ENCODE peak calls at places on chromosome 14, in five cellular contexts. X, W, O, Q and L are unnamed samples.

GRCh38 chr14:23002592-23002991 is 7.4 kb downstream of the C14orf93 start:
- DNase-seq in X (no peak), W (no peak), O (no peak), Q (no peak), L (no peak)

GRCh38 chr14:101127239-101127638 is 223.7 kb upstream of the RTL1 start:
- DNase-seq in X (no peak), W (no peak), O (no peak), Q (peak), L (no peak)

GRCh38 chr14:99986416-99986815 is 78.8 kb upstream of the EVL start:
- DNase-seq in X (no peak), W (no peak), O (no peak), Q (no peak), L (no peak)

GRCh38 chr14:103343164-103343879 is 9.3 kb downstream of the EIF5 start:
- DNase-seq in X (no peak), W (no peak), O (no peak), Q (no peak), L (no peak)

GRCh38 chr14:95490127-95490526 is 26.3 kb downstream of the SYNE3 start:
- DNase-seq in X (no peak), W (no peak), O (no peak), Q (no peak), L (no peak)

GRCh38 chr14:87063181-87063580 is 929.8 kb downstream of the GALC start:
- DNase-seq in X (no peak), W (no peak), O (no peak), Q (no peak), L (no peak)

GRCh38 chr14:53358166-53358565 is 205.0 kb upstream of the DDHD1 start:
- DNase-seq in X (no peak), W (no peak), O (no peak), Q (no peak), L (no peak)

GRCh38 chr14:92656306-92656705 is 92.1 kb downstream of the LGMN start:
- DNase-seq in X (no peak), W (no peak), O (no peak), Q (no peak), L (no peak)

GRCh38 chr14:24056800-24057184 is 5.0 kb downstream of the CARMIL3 start:
- DNase-seq in X (no peak), W (no peak), O (peak), Q (no peak), L (no peak)

GRCh38 chr14:75011356-75012097 is 8.8 kb downstream of the EIF2B2 start:
- DNase-seq in X (no peak), W (no peak), O (no peak), Q (no peak), L (no peak)

GRCh38 chr14:32711103-32711680 is 227.5 kb upstream of the NPAS3 start:
- DNase-seq in X (peak), W (peak), O (no peak), Q (peak), L (peak)

GRCh38 chr14:26685401-26685800 is 87.6 kb upstream of the NOVA1 start:
- DNase-seq in X (no peak), W (no peak), O (no peak), Q (no peak), L (no peak)

GRCh38 chr14:90140956-90141316 is 79.1 kb downstream of the KCNK13 start:
- DNase-seq in X (no peak), W (peak), O (no peak), Q (no peak), L (no peak)

GRCh38 chr14:61334197-61334701 is 12.9 kb downstream of the PRKCH start:
- DNase-seq in X (no peak), W (no peak), O (no peak), Q (no peak), L (no peak)

GRCh38 chr14:34536951-34537676 is 2.4 kb downstream of the EAPP start:
- DNase-seq in X (no peak), W (no peak), O (peak), Q (peak), L (no peak)

GRCh38 chr14:79294506-79294905 is 916.8 kb downstream of the DIO2 start:
- DNase-seq in X (no peak), W (no peak), O (no peak), Q (no peak), L (no peak)

GRCh38 chr14:102693006-102693755 is 84.1 kb upstream of the TRAF3 start:
- DNase-seq in X (no peak), W (no peak), O (no peak), Q (no peak), L (no peak)

GRCh38 chr14:102699416-102700110 is 77.7 kb upstream of the TRAF3 start:
- DNase-seq in X (no peak), W (no peak), O (no peak), Q (no peak), L (no peak)

GRCh38 chr14:65470404-65470880 is 57.9 kb downstream of the FUT8 start:
- DNase-seq in X (no peak), W (no peak), O (peak), Q (no peak), L (no peak)

GRCh38 chr14:102530828-102531478 is 21.4 kb upstream of the ANKRD9 start:
- DNase-seq in X (no peak), W (no peak), O (no peak), Q (no peak), L (no peak)

GRCh38 chr14:69701857-69702256 is 65.1 kb upstream of the SRSF5 start:
- DNase-seq in X (no peak), W (no peak), O (no peak), Q (no peak), L (no peak)

GRCh38 chr14:38254565-38255407 is 1.1 kb downstream of the CLEC14A start:
- DNase-seq in X (no peak), W (no peak), O (no peak), Q (no peak), L (no peak)

GRCh38 chr14:74402264-74403251 is 23.5 kb downstream of the SYNDIG1L start:
- DNase-seq in X (no peak), W (no peak), O (no peak), Q (no peak), L (no peak)

GRCh38 chr14:24057271-24057670 is 5.5 kb downstream of the CARMIL3 start:
- DNase-seq in X (no peak), W (no peak), O (peak), Q (no peak), L (no peak)

GRCh38 chr14:41505491-41505890 is 101.2 kb upstream of the LRFN5 start:
- DNase-seq in X (no peak), W (no peak), O (no peak), Q (no peak), L (no peak)

GRCh38 chr14:27315477-27315876 is 717.6 kb upstream of the NOVA1 start:
- DNase-seq in X (no peak), W (no peak), O (no peak), Q (no peak), L (no peak)

GRCh38 chr14:74083784-74084276 is 423 bp downstream of the ALDH6A1 start:
- DNase-seq in X (no peak), W (no peak), O (no peak), Q (peak), L (no peak)

GRCh38 chr14:23153891-23154796 is 29.3 kb downstream of the SLC7A8 start:
- DNase-seq in X (peak), W (no peak), O (peak), Q (peak), L (no peak)

GRCh38 chr14:75373133-75373532 is 54.7 kb upstream of the JDP2 start:
- DNase-seq in X (no peak), W (no peak), O (no peak), Q (no peak), L (no peak)

GRCh38 chr14:55580401-55581010 is 499 bp downstream of the KTN1 start:
- DNase-seq in X (peak), W (no peak), O (peak), Q (peak), L (peak)

GRCh38 chr14:89614009-89614691 is 197.1 kb upstream of the FOXN3 start:
- DNase-seq in X (no peak), W (no peak), O (no peak), Q (no peak), L (no peak)

GRCh38 chr14:102591372-102591943 is 991 bp upstream of the RCOR1 start:
- DNase-seq in X (no peak), W (no peak), O (peak), Q (peak), L (no peak)

GRCh38 chr14:25607095-25607657 is 557.2 kb upstream of the STXBP6 start:
- DNase-seq in X (no peak), W (no peak), O (no peak), Q (peak), L (no peak)

GRCh38 chr14:104086661-104087461 is 1.4 kb downstream of the ASPG start:
- DNase-seq in X (no peak), W (no peak), O (peak), Q (peak), L (no peak)

GRCh38 chr14:101601603-101602465 is 40.5 kb downstream of the DIO3 start:
- DNase-seq in X (no peak), W (no peak), O (no peak), Q (no peak), L (no peak)

GRCh38 chr14:90495357-90496276 is 98.8 kb downstream of the CALM1 start:
- DNase-seq in X (peak), W (peak), O (no peak), Q (peak), L (no peak)

GRCh38 chr14:96616168-96616681 is 114.0 kb downstream of the PAPOLA start:
- DNase-seq in X (no peak), W (no peak), O (no peak), Q (peak), L (no peak)

GRCh38 chr14:100417466-100417865 is 94.3 kb downstream of the SLC25A47 start:
- DNase-seq in X (peak), W (peak), O (peak), Q (peak), L (no peak)